ENCODE peak calls at places on chromosomes 5 and 9, in nine cellular contexts. One of them, this sample, is unnamed.

GRCh38 chr5:68331202-68332108 is 115.9 kb downstream of the PIK3R1 start:
- DNase-seq in A673: no peak
- DNase-seq in nephron progenitor cell: no peak
- DNase-seq in suprapubic skin: no peak
- DNase-seq in fibroblast of the aortic adventitia: peak; percentile 55
- DNase-seq in lower leg skin: no peak
- DNase-seq in colonic mucosa: no peak
- DNase-seq in choroid plexus epithelial cell: peak; percentile 53
- DNase-seq in cardiac muscle cell: peak; percentile 54
- DNase-seq in this sample: no peak

GRCh38 chr5:154472871-154473580 is 5.0 kb downstream of the HAND1 start:
- DNase-seq in nephron progenitor cell: no peak
- DNase-seq in choroid plexus epithelial cell: no peak
- DNase-seq in suprapubic skin: no peak
- DNase-seq in colonic mucosa: no peak
- DNase-seq in fibroblast of the aortic adventitia: no peak
- DNase-seq in lower leg skin: no peak
- DNase-seq in A673: no peak
- DNase-seq in cardiac muscle cell: no peak
- DNase-seq in this sample: no peak

GRCh38 chr5:94025788-94026473 is 284.5 kb upstream of the POU5F2 start:
- DNase-seq in suprapubic skin: no peak
- DNase-seq in cardiac muscle cell: no peak
- DNase-seq in colonic mucosa: no peak
- DNase-seq in A673: no peak
- DNase-seq in nephron progenitor cell: peak; percentile 11
- DNase-seq in choroid plexus epithelial cell: no peak
- DNase-seq in fibroblast of the aortic adventitia: no peak
- DNase-seq in lower leg skin: no peak
- DNase-seq in this sample: peak; percentile 10

GRCh38 chr5:6820851-6821479 is 107.7 kb downstream of the TENT4A start:
- DNase-seq in cardiac muscle cell: peak; percentile 2
- DNase-seq in nephron progenitor cell: peak; percentile 81
- DNase-seq in A673: peak; percentile 55
- DNase-seq in choroid plexus epithelial cell: peak; percentile 20
- DNase-seq in lower leg skin: no peak
- DNase-seq in suprapubic skin: no peak
- DNase-seq in fibroblast of the aortic adventitia: peak; percentile 2
- DNase-seq in colonic mucosa: peak; percentile 31
- DNase-seq in this sample: peak; percentile 84

GRCh38 chr9:112754578-112754977 is 4.0 kb downstream of the SNX30 start:
- DNase-seq in A673: peak; percentile 47
- DNase-seq in suprapubic skin: no peak
- DNase-seq in fibroblast of the aortic adventitia: peak; percentile 86
- DNase-seq in nephron progenitor cell: no peak
- DNase-seq in lower leg skin: no peak
- DNase-seq in cardiac muscle cell: peak; percentile 71
- DNase-seq in colonic mucosa: no peak
- DNase-seq in choroid plexus epithelial cell: no peak
- DNase-seq in this sample: no peak

GRCh38 chr5:96597441-96598020 is 64.6 kb upstream of the CAST start:
- DNase-seq in A673: no peak
- DNase-seq in nephron progenitor cell: no peak
- DNase-seq in choroid plexus epithelial cell: peak; percentile 63
- DNase-seq in cardiac muscle cell: peak; percentile 20
- DNase-seq in colonic mucosa: no peak
- DNase-seq in suprapubic skin: no peak
- DNase-seq in fibroblast of the aortic adventitia: peak; percentile 6
- DNase-seq in lower leg skin: no peak
- DNase-seq in this sample: no peak

GRCh38 chr9:125994066-125994943 is 247.1 kb downstream of the PBX3 start:
- DNase-seq in lower leg skin: no peak
- DNase-seq in A673: no peak
- DNase-seq in fibroblast of the aortic adventitia: no peak
- DNase-seq in choroid plexus epithelial cell: no peak
- DNase-seq in suprapubic skin: no peak
- DNase-seq in colonic mucosa: no peak
- DNase-seq in nephron progenitor cell: no peak
- DNase-seq in cardiac muscle cell: no peak
- DNase-seq in this sample: no peak

GRCh38 chr5:115209279-115209678 is 39.6 kb upstream of the TRIM36 start:
- DNase-seq in choroid plexus epithelial cell: peak; percentile 45
- DNase-seq in suprapubic skin: no peak
- DNase-seq in nephron progenitor cell: no peak
- DNase-seq in A673: no peak
- DNase-seq in lower leg skin: peak; percentile 16
- DNase-seq in cardiac muscle cell: peak; percentile 87
- DNase-seq in colonic mucosa: no peak
- DNase-seq in fibroblast of the aortic adventitia: no peak
- DNase-seq in this sample: no peak

GRCh38 chr5:168578506-168579205 is 512 bp downstream of the PANK3 start:
- DNase-seq in cardiac muscle cell: no peak
- DNase-seq in lower leg skin: no peak
- DNase-seq in nephron progenitor cell: no peak
- DNase-seq in choroid plexus epithelial cell: peak; percentile 64
- DNase-seq in suprapubic skin: no peak
- DNase-seq in A673: peak; percentile 63
- DNase-seq in fibroblast of the aortic adventitia: peak; percentile 7
- DNase-seq in colonic mucosa: no peak
- DNase-seq in this sample: peak; percentile 75

GRCh38 chr9:18710089-18710488 is 236.1 kb downstream of the ADAMTSL1 start:
- DNase-seq in cardiac muscle cell: no peak
- DNase-seq in nephron progenitor cell: no peak
- DNase-seq in choroid plexus epithelial cell: peak; percentile 65
- DNase-seq in colonic mucosa: no peak
- DNase-seq in suprapubic skin: no peak
- DNase-seq in lower leg skin: no peak
- DNase-seq in A673: no peak
- DNase-seq in fibroblast of the aortic adventitia: peak; percentile 84
- DNase-seq in this sample: no peak

DNA sequence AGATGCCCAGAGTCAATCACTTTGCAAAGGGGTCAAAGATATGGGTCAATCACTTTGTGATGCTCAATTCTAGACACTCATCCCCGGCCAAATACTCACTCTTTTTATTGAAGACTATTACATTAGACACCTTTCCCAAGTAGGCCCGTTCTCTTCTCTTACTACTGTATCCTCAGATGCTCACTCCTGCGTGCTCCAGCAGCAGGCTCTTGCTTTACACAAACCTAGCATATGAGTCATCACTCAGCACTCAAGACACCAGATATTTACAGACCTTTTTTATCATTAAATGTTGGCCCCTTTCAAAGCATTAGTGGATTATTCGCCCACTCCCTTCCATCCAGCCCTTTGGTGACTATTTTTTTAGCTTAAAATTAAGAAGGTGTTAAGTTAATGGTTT is 568.4 kb upstream of the CDH18 start:
- DNase-seq in nephron progenitor cell: no peak
- DNase-seq in choroid plexus epithelial cell: peak; percentile 76
- DNase-seq in A673: no peak
- DNase-seq in lower leg skin: no peak
- DNase-seq in suprapubic skin: no peak
- DNase-seq in fibroblast of the aortic adventitia: peak; percentile 30
- DNase-seq in cardiac muscle cell: peak; percentile 69
- DNase-seq in colonic mucosa: no peak
- DNase-seq in this sample: no peak
- TF ChIP-seq CTCF in nephron progenitor cell: no peak
- TF ChIP-seq CTCF in choroid plexus epithelial cell: no peak
- TF ChIP-seq CTCF in A673: no peak
- TF ChIP-seq CTCF in lower leg skin: no peak
- TF ChIP-seq CTCF in suprapubic skin: no peak
- TF ChIP-seq CTCF in fibroblast of the aortic adventitia: no peak
- TF ChIP-seq CTCF in cardiac muscle cell: no peak
- TF ChIP-seq CTCF in colonic mucosa: no peak
- TF ChIP-seq CTCF in this sample: no peak

DNA sequence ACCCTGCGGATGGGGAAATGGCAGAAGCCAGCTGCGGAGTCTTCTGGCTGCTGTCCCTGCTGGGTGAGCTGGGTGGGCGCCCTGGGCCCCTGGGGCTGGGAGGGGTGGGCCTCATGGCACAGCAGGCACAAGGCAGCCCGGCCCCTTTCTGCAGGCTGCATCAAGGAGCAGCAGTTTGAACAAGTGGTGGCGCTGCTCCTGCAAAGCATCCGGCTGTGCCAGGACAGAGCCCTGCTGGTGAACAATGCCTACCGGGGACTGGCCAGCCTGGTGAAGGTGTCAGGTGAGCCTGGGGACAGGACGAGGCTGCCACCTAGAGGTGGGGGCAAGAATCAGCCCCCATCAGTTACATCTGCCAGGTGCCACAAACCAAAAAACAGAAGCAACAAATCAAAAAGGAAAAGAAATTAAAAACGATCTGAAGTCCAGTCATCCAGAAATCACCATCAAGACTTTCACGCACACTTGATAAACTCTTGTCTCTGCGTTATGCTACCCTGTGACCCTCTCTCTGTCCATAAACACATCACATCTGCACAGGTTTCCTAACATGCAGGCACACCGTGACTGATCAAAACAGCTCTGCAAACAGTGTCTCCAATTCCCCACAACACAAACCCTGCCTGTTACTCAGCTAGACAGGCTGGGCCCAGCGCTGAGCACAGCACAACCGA is 13.9 kb downstream of the REXO4 start:
- DNase-seq in cardiac muscle cell: peak; percentile 18
- DNase-seq in lower leg skin: no peak
- DNase-seq in fibroblast of the aortic adventitia: no peak
- DNase-seq in colonic mucosa: peak; percentile 67
- DNase-seq in suprapubic skin: no peak
- DNase-seq in A673: peak; percentile 29
- DNase-seq in choroid plexus epithelial cell: peak; percentile 41
- DNase-seq in nephron progenitor cell: no peak
- DNase-seq in this sample: no peak
- TF ChIP-seq CTCF in cardiac muscle cell: peak; percentile 58
- TF ChIP-seq CTCF in lower leg skin: no peak
- TF ChIP-seq CTCF in fibroblast of the aortic adventitia: peak; percentile 55
- TF ChIP-seq CTCF in colonic mucosa: peak; percentile 70
- TF ChIP-seq CTCF in suprapubic skin: peak; percentile 27
- TF ChIP-seq CTCF in A673: peak; percentile 62
- TF ChIP-seq CTCF in choroid plexus epithelial cell: peak; percentile 72
- TF ChIP-seq CTCF in nephron progenitor cell: peak; percentile 34
- TF ChIP-seq CTCF in this sample: peak; percentile 53

DNA sequence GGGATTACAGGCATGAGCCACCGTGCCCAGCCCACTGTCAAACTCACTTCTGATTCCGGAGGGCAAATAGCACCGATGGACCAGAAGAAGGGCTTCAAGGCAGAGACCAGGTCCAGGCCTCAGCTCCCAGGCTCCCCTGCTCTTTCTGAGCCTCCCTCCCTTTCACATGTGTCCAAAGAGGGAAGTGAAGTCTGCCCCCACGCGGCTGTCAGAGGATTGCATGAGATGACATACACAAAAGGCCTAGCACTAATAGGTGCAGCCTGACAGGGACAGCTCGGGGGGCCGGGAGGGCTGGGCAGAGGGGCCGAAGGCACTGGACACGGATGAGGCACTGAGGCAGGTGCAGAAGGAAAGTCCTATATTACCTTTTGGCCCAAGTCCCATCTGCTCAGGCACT is 16.1 kb downstream of the FBP1 start:
- DNase-seq in lower leg skin: no peak
- DNase-seq in cardiac muscle cell: peak; percentile 52
- DNase-seq in A673: peak; percentile 68
- DNase-seq in nephron progenitor cell: peak; percentile 58
- DNase-seq in choroid plexus epithelial cell: peak; percentile 46
- DNase-seq in fibroblast of the aortic adventitia: no peak
- DNase-seq in colonic mucosa: peak; percentile 82
- DNase-seq in suprapubic skin: no peak
- DNase-seq in this sample: peak; percentile 75
- TF ChIP-seq CTCF in lower leg skin: no peak
- TF ChIP-seq CTCF in cardiac muscle cell: peak; percentile 46
- TF ChIP-seq CTCF in A673: peak; percentile 67
- TF ChIP-seq CTCF in nephron progenitor cell: peak; percentile 45
- TF ChIP-seq CTCF in choroid plexus epithelial cell: peak; percentile 61
- TF ChIP-seq CTCF in fibroblast of the aortic adventitia: peak; percentile 23
- TF ChIP-seq CTCF in colonic mucosa: peak; percentile 41
- TF ChIP-seq CTCF in suprapubic skin: no peak
- TF ChIP-seq CTCF in this sample: peak; percentile 53

GRCh38 chr5:171855798-171856772 is 70.5 kb downstream of the SMIM23 start:
- DNase-seq in lower leg skin: no peak
- DNase-seq in fibroblast of the aortic adventitia: no peak
- DNase-seq in A673: no peak
- DNase-seq in choroid plexus epithelial cell: no peak
- DNase-seq in cardiac muscle cell: peak; percentile 53
- DNase-seq in nephron progenitor cell: no peak
- DNase-seq in colonic mucosa: peak; percentile 63
- DNase-seq in suprapubic skin: no peak
- DNase-seq in this sample: no peak

GRCh38 chr5:171861383-171861782 is 75.8 kb downstream of the SMIM23 start:
- DNase-seq in choroid plexus epithelial cell: no peak
- DNase-seq in nephron progenitor cell: no peak
- DNase-seq in suprapubic skin: no peak
- DNase-seq in A673: no peak
- DNase-seq in colonic mucosa: no peak
- DNase-seq in cardiac muscle cell: no peak
- DNase-seq in fibroblast of the aortic adventitia: peak; percentile 47
- DNase-seq in lower leg skin: no peak
- DNase-seq in this sample: no peak

GRCh38 chr5:171857537-171857936 is 71.9 kb downstream of the SMIM23 start:
- DNase-seq in lower leg skin: no peak
- DNase-seq in choroid plexus epithelial cell: no peak
- DNase-seq in colonic mucosa: no peak
- DNase-seq in cardiac muscle cell: peak; percentile 18
- DNase-seq in A673: no peak
- DNase-seq in fibroblast of the aortic adventitia: no peak
- DNase-seq in nephron progenitor cell: peak; percentile 32
- DNase-seq in suprapubic skin: no peak
- DNase-seq in this sample: peak; percentile 45

GRCh38 chr5:171855265-171855664 is 69.6 kb downstream of the SMIM23 start:
- DNase-seq in nephron progenitor cell: no peak
- DNase-seq in cardiac muscle cell: no peak
- DNase-seq in fibroblast of the aortic adventitia: no peak
- DNase-seq in suprapubic skin: no peak
- DNase-seq in A673: no peak
- DNase-seq in colonic mucosa: no peak
- DNase-seq in choroid plexus epithelial cell: no peak
- DNase-seq in lower leg skin: no peak
- DNase-seq in this sample: no peak

GRCh38 chr5:171858303-171858702 is 72.7 kb downstream of the SMIM23 start:
- DNase-seq in suprapubic skin: no peak
- DNase-seq in nephron progenitor cell: no peak
- DNase-seq in choroid plexus epithelial cell: no peak
- DNase-seq in cardiac muscle cell: peak; percentile 34
- DNase-seq in A673: peak; percentile 27
- DNase-seq in lower leg skin: no peak
- DNase-seq in fibroblast of the aortic adventitia: no peak
- DNase-seq in colonic mucosa: no peak
- DNase-seq in this sample: no peak
- TF ChIP-seq CTCF in suprapubic skin: no peak
- TF ChIP-seq CTCF in nephron progenitor cell: no peak
- TF ChIP-seq CTCF in choroid plexus epithelial cell: peak; percentile 59
- TF ChIP-seq CTCF in cardiac muscle cell: peak; percentile 57
- TF ChIP-seq CTCF in A673: peak; percentile 53
- TF ChIP-seq CTCF in lower leg skin: no peak
- TF ChIP-seq CTCF in fibroblast of the aortic adventitia: peak; percentile 34
- TF ChIP-seq CTCF in colonic mucosa: peak; percentile 37
- TF ChIP-seq CTCF in this sample: peak; percentile 59